ENCODE peak calls at places on chromosomes 16 and 17, in eight cellular contexts. P, B, J, F, M, N, R and C are unnamed samples. For H3K4me1, the result is how much of the 10 kb centered on the place peaks cover.

GRCh38 chr17:9647014-9647413 is 1.7 kb downstream of the USP43 start:
- DNase-seq in P (peak), B (no peak), J (no peak), F (no peak), M (no peak), N (no peak), R (no peak), C (no peak)

GRCh38 chr17:47652570-47652969 is 2.9 kb downstream of the KPNB1 start:
- DNase-seq in P (peak), B (no peak), J (peak), F (no peak), M (no peak), N (no peak), R (no peak), C (no peak)

GRCh38 chr16:12087901-12088364 is 111.4 kb downstream of the SNX29 start:
- DNase-seq in P (no peak), B (no peak), J (no peak), F (peak), M (no peak), N (no peak), R (no peak), C (peak)

GRCh38 chr16:14015948-14016347 is 55.2 kb upstream of the MRTFB start:
- DNase-seq in P (peak), B (peak), J (peak), F (no peak), M (no peak), N (no peak), R (no peak), C (no peak)

GRCh38 chr16:52446076-52446475 is 100.9 kb downstream of the TOX3 start:
- DNase-seq in P (peak), B (no peak), J (no peak), F (no peak), M (no peak), N (no peak), R (no peak), C (no peak)

GRCh38 chr16:10171225-10171624 is 11.0 kb downstream of the GRIN2A start:
- DNase-seq in P (no peak), B (no peak), J (no peak), F (no peak), M (no peak), N (no peak), R (no peak), C (no peak)

GRCh38 chr17:75712480-75712879 is 8.8 kb upstream of the ITGB4 start:
- DNase-seq in P (no peak), B (no peak), J (no peak), F (no peak), M (no peak), N (no peak), R (no peak), C (no peak)

GRCh38 chr16:15792563-15792971 is 64.3 kb downstream of the MYH11 start:
- DNase-seq in P (no peak), B (no peak), J (no peak), F (peak), M (no peak), N (no peak), R (no peak), C (no peak)

GRCh38 chr17:76892329-76892728 is 24.1 kb downstream of the MGAT5B start:
- DNase-seq in P (no peak), B (no peak), J (no peak), F (no peak), M (no peak), N (no peak), R (no peak), C (no peak)

GRCh38 chr17:20235747-20236146 is 226.6 kb downstream of the SPECC1 start:
- DNase-seq in P (no peak), B (no peak), J (no peak), F (no peak), M (no peak), N (no peak), R (no peak), C (no peak)

GRCh38 chr17:63698381-63698885 is 1.5 kb downstream of the LIMD2 start:
- DNase-seq in P (no peak), B (no peak), J (peak), F (peak), M (no peak), N (no peak), R (peak), C (no peak)

DNA sequence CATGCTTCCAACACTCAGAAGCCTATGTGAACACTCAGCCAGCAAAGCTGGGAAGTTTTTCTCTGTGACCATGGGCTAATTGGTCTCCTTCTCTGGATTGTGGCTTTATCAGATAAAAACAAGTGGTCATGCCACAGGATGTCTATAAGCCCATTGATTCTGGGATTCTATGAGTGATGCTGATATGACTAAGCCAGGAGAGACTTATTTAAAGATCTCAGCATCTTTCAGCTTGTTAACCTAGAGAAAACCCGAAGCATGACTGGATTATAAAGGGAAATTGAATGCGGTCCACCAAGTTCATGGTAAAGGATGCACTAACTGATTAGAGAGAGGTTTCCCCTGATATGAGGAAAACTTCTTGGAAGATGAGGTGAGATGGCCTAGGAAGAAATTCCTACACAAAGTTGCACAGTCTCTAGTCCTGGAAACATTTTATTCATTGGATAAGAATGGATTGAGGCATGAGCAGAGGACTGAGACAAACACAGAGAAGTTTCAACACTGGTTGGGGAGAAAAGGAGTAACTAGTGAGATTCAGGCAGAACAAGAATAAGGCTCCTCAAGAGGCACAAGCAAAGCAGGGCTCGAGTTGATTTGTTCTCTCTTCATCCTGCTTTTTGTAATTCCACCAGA is 2.1 kb upstream of the CCL2 start:
- DNase-seq in P (no peak), B (no peak), J (no peak), F (no peak), M (no peak), N (no peak), R (no peak), C (no peak)
- H3K27ac ChIP-seq in P (no peak), B (peak), J (peak), F (no peak), M (peak), N (peak), R (no peak), C (peak)

GRCh38 chr17:66906321-66907278 is 57.9 kb upstream of the CACNG4 start:
- DNase-seq in P (peak), B (peak), J (peak), F (peak), M (no peak), N (peak), R (peak), C (peak)
- H3K4me3 ChIP-seq in P (no peak), B (no peak), J (no peak), F (no peak), M (no peak), N (no peak), R (no peak), C (no peak)

GRCh38 chr16:974001-974601 is 3.3 kb upstream of the LMF1 start:
- DNase-seq in P (no peak), B (no peak), J (no peak), F (peak), M (no peak), N (no peak), R (no peak), C (no peak)
- H3K4me1 ChIP-seq in P (under half), B (half or more), J (under half), F (under half), M (under half), N (under half), R (under half), C (under half)

GRCh38 chr17:1998426-1998784 is 26.7 kb downstream of the RTN4RL1 start:
- DNase-seq in P (no peak), B (peak), J (no peak), F (no peak), M (no peak), N (peak), R (no peak), C (no peak)
- H3K27ac ChIP-seq in P (peak), B (peak), J (no peak), F (no peak), M (no peak), N (peak), R (no peak), C (peak)